ENCODE peak calls at places on chromosomes 1 and 21, in four cellular contexts. One of them, this sample, is unnamed.

GRCh38 chr1:222627232-222627631 is 9.3 kb downstream of the MIA3 start:
- DNase-seq in H9: no peak
- DNase-seq in IMR-90: peak; percentile 61
- DNase-seq in mesenchymal stem cell: no peak
- DNase-seq in this sample: no peak

GRCh38 chr1:176949033-176949662 is 215.4 kb downstream of the ASTN1 start:
- DNase-seq in H9: peak; percentile 92
- DNase-seq in mesenchymal stem cell: peak; percentile 11
- DNase-seq in IMR-90: peak; percentile 24
- DNase-seq in this sample: peak; percentile 65

GRCh38 chr1:30404341-30404740 is 319.0 kb downstream of the MATN1 start:
- DNase-seq in H9: no peak
- DNase-seq in IMR-90: no peak
- DNase-seq in mesenchymal stem cell: no peak
- DNase-seq in this sample: no peak

GRCh38 chr1:42752284-42752683 is 12.2 kb upstream of the CLDN19 start:
- DNase-seq in IMR-90: no peak
- DNase-seq in H9: no peak
- DNase-seq in mesenchymal stem cell: no peak
- DNase-seq in this sample: no peak

GRCh38 chr21:44517175-44517899 is 22.7 kb downstream of the KRTAP10-1 start:
- DNase-seq in H9: peak; percentile 77
- DNase-seq in mesenchymal stem cell: no peak
- DNase-seq in IMR-90: peak; percentile 29
- DNase-seq in this sample: no peak

GRCh38 chr21:43611598-43612369 is 47.5 kb downstream of the HSF2BP start:
- DNase-seq in mesenchymal stem cell: peak; percentile 92
- DNase-seq in H9: peak; percentile 73
- DNase-seq in IMR-90: peak; percentile 95
- DNase-seq in this sample: peak; percentile 32

GRCh38 chr1:58848818-58849411 is 65.1 kb upstream of the JUN start:
- DNase-seq in H9: peak; percentile 60
- DNase-seq in mesenchymal stem cell: peak; percentile 92
- DNase-seq in IMR-90: peak; percentile 98
- DNase-seq in this sample: no peak

GRCh38 chr1:169003864-169004516 is 102.5 kb upstream of the ATP1B1 start:
- DNase-seq in IMR-90: no peak
- DNase-seq in mesenchymal stem cell: peak; percentile 71
- DNase-seq in H9: no peak
- DNase-seq in this sample: no peak

GRCh38 chr1:3003941-3004270 is 17.4 kb upstream of the ACTRT2 start:
- DNase-seq in H9: no peak
- DNase-seq in IMR-90: no peak
- DNase-seq in mesenchymal stem cell: no peak
- DNase-seq in this sample: no peak

GRCh38 chr1:247487057-247487456 is 29.2 kb upstream of the OR2B11 start:
- DNase-seq in IMR-90: peak; percentile 34
- DNase-seq in H9: peak; percentile 38
- DNase-seq in mesenchymal stem cell: peak; percentile 27
- DNase-seq in this sample: peak; percentile 23

GRCh38 chr1:170030212-170030611 is 44.3 kb downstream of the KIFAP3 start:
- DNase-seq in H9: no peak
- DNase-seq in mesenchymal stem cell: no peak
- DNase-seq in IMR-90: no peak
- DNase-seq in this sample: no peak

GRCh38 chr1:14320518-14320917 is 278.0 kb upstream of the KAZN start:
- DNase-seq in IMR-90: peak; percentile 23
- DNase-seq in mesenchymal stem cell: no peak
- DNase-seq in H9: no peak
- DNase-seq in this sample: no peak

GRCh38 chr1:121586369-121587229 is 401.8 kb downstream of the SRGAP2C start:
- DNase-seq in IMR-90: no peak
- DNase-seq in mesenchymal stem cell: peak; percentile 3
- DNase-seq in H9: peak; percentile 74
- DNase-seq in this sample: no peak

GRCh38 chr1:47763456-47764171 is 233.6 kb downstream of the TRABD2B start:
- DNase-seq in mesenchymal stem cell: no peak
- DNase-seq in IMR-90: peak; percentile 1
- DNase-seq in H9: no peak
- DNase-seq in this sample: no peak

GRCh38 chr1:71862756-71863155 is 419.6 kb downstream of the NEGR1 start:
- DNase-seq in H9: no peak
- DNase-seq in mesenchymal stem cell: no peak
- DNase-seq in IMR-90: no peak
- DNase-seq in this sample: no peak

GRCh38 chr1:8004803-8005573 is 21.1 kb downstream of the ERRFI1 start:
- DNase-seq in H9: no peak
- DNase-seq in mesenchymal stem cell: peak; percentile 97
- DNase-seq in IMR-90: peak; percentile 98
- DNase-seq in this sample: no peak

GRCh38 chr1:85578321-85579295 is 2.0 kb upstream of the CCN1 start:
- DNase-seq in IMR-90: peak; percentile 98
- DNase-seq in mesenchymal stem cell: peak; percentile 95
- DNase-seq in H9: no peak
- DNase-seq in this sample: no peak

GRCh38 chr1:20194770-20195463 is 8.6 kb upstream of the PLA2G2C start:
- DNase-seq in IMR-90: peak; percentile 36
- DNase-seq in mesenchymal stem cell: peak; percentile 56
- DNase-seq in H9: peak; percentile 76
- DNase-seq in this sample: peak; percentile 51

GRCh38 chr1:60911980-60912692 is 170.2 kb upstream of the NFIA start:
- DNase-seq in IMR-90: no peak
- DNase-seq in mesenchymal stem cell: no peak
- DNase-seq in H9: peak; percentile 65
- DNase-seq in this sample: no peak
- H4K91ac ChIP-seq in IMR-90: no peak overlapping the region
- H4K91ac ChIP-seq in mesenchymal stem cell: no peak overlapping the region
- H4K91ac ChIP-seq in H9: no peak overlapping the region
- H4K91ac ChIP-seq in this sample: no peak overlapping the region

GRCh38 chr1:244050835-244051444 is at the start of gene ZBTB18:
- DNase-seq in IMR-90: peak; percentile 82
- DNase-seq in H9: no peak
- DNase-seq in mesenchymal stem cell: peak; percentile 80
- DNase-seq in this sample: no peak

GRCh38 chr1:244049142-244049968 is 1.7 kb upstream of the ZBTB18 start:
- DNase-seq in H9: no peak
- DNase-seq in IMR-90: no peak
- DNase-seq in mesenchymal stem cell: peak; percentile 30
- DNase-seq in this sample: no peak

GRCh38 chr1:244052011-244052727 is 1.1 kb downstream of the ZBTB18 start:
- DNase-seq in H9: no peak
- DNase-seq in IMR-90: peak; percentile 19
- DNase-seq in mesenchymal stem cell: peak; percentile 58
- DNase-seq in this sample: no peak

GRCh38 chr1:244048566-244049141 is 2.4 kb upstream of the ZBTB18 start:
- DNase-seq in IMR-90: no peak
- DNase-seq in H9: no peak
- DNase-seq in mesenchymal stem cell: no peak
- DNase-seq in this sample: no peak

GRCh38 chr1:244049969-244050834 is 881 bp upstream of the ZBTB18 start:
- DNase-seq in IMR-90: no peak
- DNase-seq in mesenchymal stem cell: peak; percentile 35
- DNase-seq in H9: no peak
- DNase-seq in this sample: no peak
- H3K18ac ChIP-seq in IMR-90: peak overlapping the region; percentile 11
- H3K18ac ChIP-seq in mesenchymal stem cell: peak overlapping the region; percentile 59
- H3K18ac ChIP-seq in H9: no peak overlapping the region
- H3K18ac ChIP-seq in this sample: peak overlapping the region; percentile 41

DNA sequence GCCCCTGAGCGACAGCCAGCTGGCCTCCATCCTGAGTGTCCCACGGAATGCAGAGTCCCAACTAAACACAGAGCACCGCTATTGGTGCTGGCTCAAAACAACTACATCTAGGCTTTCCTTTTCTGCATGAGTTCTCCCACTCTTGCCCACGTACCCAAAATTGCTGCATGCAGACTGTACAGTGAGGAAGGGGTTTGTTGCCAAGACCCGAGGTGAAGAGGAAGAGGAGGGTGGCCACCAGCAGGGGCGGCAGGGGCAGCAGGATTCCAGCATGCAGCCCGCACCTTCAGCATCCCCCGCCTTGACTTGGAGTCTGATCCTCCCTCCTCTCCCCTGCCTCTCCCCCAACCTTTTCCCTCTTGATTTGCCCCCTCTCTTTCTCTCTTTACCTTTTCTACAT is 8.0 kb downstream of the S100A9 start:
- DNase-seq in H9: peak; percentile 14
- DNase-seq in IMR-90: no peak
- DNase-seq in mesenchymal stem cell: no peak
- DNase-seq in this sample: no peak
- H4K91ac ChIP-seq in H9: no peak overlapping the region
- H4K91ac ChIP-seq in IMR-90: no peak overlapping the region
- H4K91ac ChIP-seq in mesenchymal stem cell: peak overlapping the region; percentile 29
- H4K91ac ChIP-seq in this sample: no peak overlapping the region

GRCh38 chr1:208127791-208128408 is 116.3 kb downstream of the PLXNA2 start:
- DNase-seq in IMR-90: no peak
- DNase-seq in H9: no peak
- DNase-seq in mesenchymal stem cell: no peak
- DNase-seq in this sample: no peak
- H3K18ac ChIP-seq in IMR-90: no peak overlapping the region
- H3K18ac ChIP-seq in H9: no peak overlapping the region
- H3K18ac ChIP-seq in mesenchymal stem cell: no peak overlapping the region
- H3K18ac ChIP-seq in this sample: peak overlapping the region; percentile 9

This sample was measured in neuronal stem cell.